ENCODE peak calls at places on chromosome 17, in four cellular contexts. K is Jurkat, Clone E6-1; S is brain microvascular endothelial cell; U is body of pancreas. N is an unnamed sample.

GRCh38 chr17:57424777-57425188 is 168.5 kb downstream of the MSI2 start:
- DNase-seq in K (no peak), S (peak; percentile 26), U (no peak), N (peak; percentile 78)

GRCh38 chr17:784143-784542 is 2.0 kb downstream of the MRM3 start:
- DNase-seq in K (no peak), U (no peak), S (no peak), N (no peak)

GRCh38 chr17:50093246-50093645 is 1.9 kb upstream of the PDK2 start:
- DNase-seq in S (no peak), K (no peak), U (no peak), N (no peak)

GRCh38 chr17:57554826-57555635 is 190.1 kb downstream of the CCDC182 start:
- DNase-seq in U (no peak), S (no peak), K (no peak), N (no peak)

GRCh38 chr17:60401819-60402218 is 9.9 kb upstream of the USP32 start:
- DNase-seq in K (no peak), S (no peak), U (no peak), N (no peak)

GRCh38 chr17:67260051-67260987 is 15.3 kb upstream of the HELZ start:
- DNase-seq in K (no peak), U (no peak), S (peak; percentile 79), N (no peak)

GRCh38 chr17:64315032-64315490 is 52.0 kb upstream of the TEX2 start:
- DNase-seq in U (peak; percentile 62), K (no peak), S (no peak), N (no peak)

GRCh38 chr17:44198721-44199552 is 747 bp downstream of the ATXN7L3 start:
- DNase-seq in K (no peak), U (peak; percentile 64), S (no peak), N (peak; percentile 60)

GRCh38 chr17:55451758-55452468 is 30.3 kb upstream of the MMD start:
- DNase-seq in U (no peak), S (no peak), K (no peak), N (no peak)

GRCh38 chr17:27353469-27354050 is 59.6 kb downstream of the WSB1 start:
- DNase-seq in K (peak; percentile 72), U (peak; percentile 93), S (peak; percentile 91), N (peak; percentile 93)

GRCh38 chr17:27355419-27355818 is 61.5 kb downstream of the WSB1 start:
- DNase-seq in S (no peak), U (no peak), K (no peak), N (no peak)

GRCh38 chr17:27356091-27356705 is 62.3 kb downstream of the WSB1 start:
- DNase-seq in K (peak; percentile 37), S (no peak), U (no peak), N (no peak)

GRCh38 chr17:27354051-27354490 is 60.2 kb downstream of the WSB1 start:
- DNase-seq in S (no peak), K (no peak), U (no peak), N (no peak)

GRCh38 chr17:27354491-27355081 is 60.7 kb downstream of the WSB1 start:
- DNase-seq in S (no peak), K (peak; percentile 39), U (no peak), N (peak; percentile 39)
- H3K4me3 ChIP-seq in S (peak overlapping the region; percentile 51), K (peak overlapping the region; percentile 75), U (no peak overlapping the region), N (no peak overlapping the region)

DNA sequence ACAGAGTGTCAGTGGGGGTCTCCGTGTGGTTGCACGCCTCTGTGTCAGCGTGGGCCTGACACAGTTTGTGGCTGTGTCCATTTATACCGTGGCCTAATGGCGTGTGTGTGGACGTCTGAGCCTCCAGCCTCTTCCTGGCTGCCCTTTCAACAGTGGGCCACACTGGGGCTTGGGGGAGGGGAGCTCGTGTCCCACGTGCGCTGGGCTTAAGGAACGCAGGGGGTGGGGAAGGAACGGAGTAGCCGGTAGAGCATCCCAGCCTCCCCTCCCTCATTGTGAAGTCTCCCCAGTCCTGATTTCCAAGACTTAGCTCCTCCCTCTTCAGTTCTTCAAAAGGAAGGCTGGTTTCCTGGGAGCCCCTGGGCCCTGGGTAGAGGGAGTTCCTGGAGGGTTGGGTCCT is 9.5 kb upstream of the HES7 start:
- DNase-seq in S (no peak), K (no peak), U (no peak), N (no peak)
- H3K4me3 ChIP-seq in S (no peak overlapping the region), K (no peak overlapping the region), U (no peak overlapping the region), N (no peak overlapping the region)

GRCh38 chr17:17757391-17757791 is 76.1 kb downstream of the RAI1 start:
- DNase-seq in K (peak; percentile 95), S (no peak), U (no peak), N (no peak)

GRCh38 chr17:17758443-17758842 is 77.2 kb downstream of the RAI1 start:
- DNase-seq in U (no peak), S (no peak), K (peak; percentile 73), N (no peak)

GRCh38 chr17:17755715-17756114 is 74.5 kb downstream of the RAI1 start:
- DNase-seq in S (no peak), K (no peak), U (no peak), N (no peak)

GRCh38 chr17:17759164-17759563 is 77.6 kb downstream of the SREBF1 start:
- DNase-seq in S (no peak), U (no peak), K (peak; percentile 48), N (no peak)

DNA sequence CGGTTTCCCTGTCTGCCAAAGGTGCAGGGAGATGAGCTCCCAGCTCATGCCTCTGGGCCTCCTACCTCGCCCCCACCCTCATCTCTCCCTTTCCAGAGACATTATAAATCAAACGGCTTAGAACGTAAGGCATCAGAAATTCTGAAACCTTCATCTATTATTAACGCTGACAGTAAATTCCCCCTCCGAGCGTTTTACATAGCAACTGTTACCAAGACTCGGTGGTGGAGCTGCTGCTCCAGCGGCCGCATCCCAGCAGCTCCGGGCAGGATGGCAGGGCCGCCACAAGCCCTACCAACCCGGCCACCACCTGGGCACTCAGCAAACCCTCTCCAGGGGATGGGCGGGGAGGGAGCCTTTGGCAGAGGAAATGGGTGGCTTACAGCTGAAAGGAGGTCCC is 76.7 kb downstream of the RAI1 start:
- DNase-seq in S (no peak), K (peak; percentile 67), U (no peak), N (no peak)
- H3K4me3 ChIP-seq in S (no peak overlapping the region), K (peak overlapping the region; percentile 50), U (no peak overlapping the region), N (no peak overlapping the region)

GRCh38 chr17:39598635-39599005 is 9.1 kb downstream of the NEUROD2 start:
- DNase-seq in S (no peak), U (no peak), K (no peak), N (no peak)
- H3K4me3 ChIP-seq in S (no peak overlapping the region), U (no peak overlapping the region), K (no peak overlapping the region), N (no peak overlapping the region)